ENCODE peak calls at places on chromosomes 13 and 19, in eight cellular contexts. E is naive thymus-derived CD4-positive, alpha-beta T cell; P is thyroid gland; T is body of pancreas; D is endothelial cell of umbilical vein; R is fibroblast of lung; N is endodermal cell; M is cardiac muscle cell. H is an unnamed sample. For H3K27me3 and H3K9me3, the result is how much of the 10 kb centered on the place peaks cover.

GRCh38 chr13:96925466-96925865 is 68.8 kb downstream of the OXGR1 start:
- DNase-seq in D (no peak), M (no peak), P (no peak), T (no peak), E (no peak), R (no peak), N (no peak), H (no peak)

GRCh38 chr19:35063940-35064818 is 22.7 kb downstream of the HPN start:
- DNase-seq in D (peak), P (no peak), R (peak), T (peak), E (no peak), M (no peak), N (no peak), H (no peak)

GRCh38 chr13:34678154-34678553 is 263.9 kb upstream of the NBEA start:
- DNase-seq in T (no peak), D (peak), P (no peak), M (no peak), N (no peak), E (no peak), R (peak), H (no peak)

GRCh38 chr13:62038214-62038613 is 622.6 kb upstream of the PCDH20 start:
- DNase-seq in E (no peak), P (no peak), T (no peak), M (no peak), R (peak), D (no peak), N (no peak), H (no peak)

GRCh38 chr19:46944918-46945628 is 74.6 kb upstream of the NPAS1 start:
- DNase-seq in M (peak), P (peak), R (peak), N (peak), D (peak), E (no peak), T (peak), H (peak)

GRCh38 chr13:99057310-99057975 is 79.6 kb upstream of the DOCK9 start:
- DNase-seq in P (no peak), M (no peak), D (no peak), T (no peak), E (no peak), R (no peak), N (no peak), H (no peak)

GRCh38 chr13:49586717-49587116 is 1.4 kb upstream of the RCBTB1 start:
- DNase-seq in E (no peak), T (no peak), D (no peak), R (no peak), M (no peak), N (no peak), P (no peak), H (no peak)

GRCh38 chr13:44648392-44649117 is 72.4 kb upstream of the TSC22D1 start:
- DNase-seq in E (peak), P (no peak), R (no peak), N (no peak), D (peak), M (no peak), T (peak), H (no peak)

GRCh38 chr13:110017379-110017778 is 231.0 kb upstream of the IRS2 start:
- DNase-seq in P (no peak), N (peak), R (peak), D (no peak), E (no peak), M (no peak), T (peak), H (no peak)

GRCh38 chr13:51733656-51734334 is 70.2 kb downstream of the DHRS12 start:
- DNase-seq in M (peak), P (no peak), R (no peak), E (no peak), N (no peak), T (peak), D (no peak), H (no peak)

GRCh38 chr19:37778613-37779138 is 710 bp downstream of the ZNF573 start:
- DNase-seq in T (no peak), N (peak), R (peak), D (no peak), E (no peak), M (peak), P (no peak), H (no peak)

GRCh38 chr13:85366759-85367417 is 432.3 kb downstream of the SLITRK6 start:
- DNase-seq in T (no peak), R (peak), P (no peak), N (no peak), E (no peak), D (no peak), M (no peak), H (no peak)

GRCh38 chr19:51135004-51135403 is 7.1 kb upstream of the SIGLEC7 start:
- DNase-seq in M (no peak), T (no peak), N (no peak), E (no peak), D (no peak), P (no peak), R (no peak), H (no peak)

GRCh38 chr13:101529419-101529818 is 76.9 kb downstream of the ITGBL1 start:
- DNase-seq in T (no peak), P (no peak), N (no peak), M (no peak), R (peak), E (no peak), D (no peak), H (no peak)

GRCh38 chr19:55647732-55648656 is at the start of gene CCDC106:
- DNase-seq in D (peak), N (peak), R (peak), P (peak), E (peak), M (peak), T (peak), H (peak)

GRCh38 chr13:101144808-101145419 is 271.4 kb downstream of the NALCN start:
- DNase-seq in T (no peak), D (peak), R (peak), M (peak), P (no peak), E (peak), N (no peak), H (no peak)

GRCh38 chr13:32650705-32651311 is 64.6 kb downstream of the PDS5B start:
- DNase-seq in R (peak), M (peak), P (peak), E (peak), T (peak), D (peak), N (peak), H (peak)

GRCh38 chr19:46620716-46621115 is 4.2 kb downstream of the PTGIR start:
- DNase-seq in M (no peak), P (no peak), T (no peak), R (peak), N (no peak), D (no peak), E (no peak), H (no peak)

GRCh38 chr19:5697890-5698634 is 8.0 kb downstream of the RPL36 start:
- DNase-seq in E (no peak), R (no peak), T (no peak), N (peak), P (no peak), M (no peak), D (no peak), H (no peak)

GRCh38 chr13:100707818-100708740 is 33.5 kb upstream of the TMTC4 start:
- DNase-seq in R (peak), T (no peak), N (no peak), D (no peak), E (no peak), M (no peak), P (no peak), H (no peak)

GRCh38 chr19:1026189-1027019 is at the start of gene CNN2:
- DNase-seq in M (peak), R (peak), N (peak), P (peak), T (peak), D (peak), E (peak), H (peak)

GRCh38 chr19:45809643-45810159 is 5.4 kb downstream of the RSPH6A start:
- DNase-seq in T (no peak), E (no peak), N (peak), P (peak), R (peak), M (no peak), D (peak), H (no peak)

GRCh38 chr19:4913996-4914735 is 4.9 kb downstream of the UHRF1 start:
- DNase-seq in M (no peak), E (no peak), D (no peak), N (no peak), R (peak), P (no peak), T (no peak), H (no peak)

GRCh38 chr19:57233207-57233606 is 2.4 kb downstream of the AURKC start:
- DNase-seq in M (no peak), E (no peak), N (peak), D (no peak), R (no peak), T (no peak), P (no peak), H (no peak)

GRCh38 chr13:43061496-43062280 is 38.3 kb downstream of the DNAJC15 start:
- DNase-seq in T (no peak), M (no peak), E (no peak), N (no peak), R (no peak), P (no peak), D (no peak), H (no peak)

GRCh38 chr19:2747349-2747748 is 7.5 kb upstream of the SLC39A3 start:
- DNase-seq in R (no peak), M (no peak), T (no peak), D (no peak), N (no peak), P (no peak), E (no peak), H (no peak)

GRCh38 chr13:109156181-109156935 is 526.9 kb downstream of the MYO16 start:
- DNase-seq in P (peak), M (no peak), D (peak), T (no peak), R (peak), E (no peak), N (no peak), H (no peak)

GRCh38 chr19:10544242-10544752 is 593 bp downstream of the ATG4D start:
- DNase-seq in E (peak), M (no peak), R (no peak), P (peak), D (no peak), N (peak), T (peak), H (peak)

GRCh38 chr13:110971486-110971885 is 56.6 kb upstream of the ANKRD10 start:
- DNase-seq in T (no peak), E (no peak), P (no peak), R (no peak), D (no peak), M (no peak), N (no peak), H (no peak)

GRCh38 chr13:19601749-19602725 is 31.4 kb upstream of the MPHOSPH8 start:
- DNase-seq in N (peak), T (peak), M (peak), D (peak), R (peak), E (peak), P (peak), H (peak)

GRCh38 chr13:97372929-97373328 is 61.0 kb upstream of the RAP2A start:
- DNase-seq in M (no peak), R (no peak), N (no peak), T (no peak), D (no peak), P (peak), E (no peak), H (no peak)

GRCh38 chr13:73259061-73259908 is 200.5 kb downstream of the KLF5 start:
- DNase-seq in D (no peak), T (no peak), E (no peak), P (no peak), R (peak), M (no peak), N (peak), H (no peak)

GRCh38 chr13:76754414-76754813 is 131.8 kb downstream of the KCTD12 start:
- DNase-seq in T (peak), P (no peak), D (peak), R (peak), M (peak), E (no peak), N (no peak), H (no peak)

GRCh38 chr13:99217461-99218101 is 16.9 kb downstream of the UBAC2 start:
- DNase-seq in D (no peak), P (no peak), E (no peak), R (no peak), N (no peak), M (no peak), T (peak), H (no peak)

GRCh38 chr13:38871275-38871674 is 119.4 kb downstream of the STOML3 start:
- DNase-seq in N (no peak), P (no peak), M (peak), E (no peak), T (no peak), R (no peak), D (no peak), H (no peak)

GRCh38 chr13:95300625-95301134 is 571 bp downstream of the ABCC4 start:
- DNase-seq in M (peak), R (peak), P (peak), T (peak), N (peak), D (peak), E (peak), H (peak)

GRCh38 chr13:112893570-112894422 is 75.2 kb upstream of the MCF2L start:
- DNase-seq in P (peak), D (peak), M (peak), N (peak), T (peak), E (peak), R (no peak), H (peak)
- H3K27me3 ChIP-seq in P (under half), D (under half), M (under half), N (under half), T (under half), E (under half), R (under half), H (under half)

DNA sequence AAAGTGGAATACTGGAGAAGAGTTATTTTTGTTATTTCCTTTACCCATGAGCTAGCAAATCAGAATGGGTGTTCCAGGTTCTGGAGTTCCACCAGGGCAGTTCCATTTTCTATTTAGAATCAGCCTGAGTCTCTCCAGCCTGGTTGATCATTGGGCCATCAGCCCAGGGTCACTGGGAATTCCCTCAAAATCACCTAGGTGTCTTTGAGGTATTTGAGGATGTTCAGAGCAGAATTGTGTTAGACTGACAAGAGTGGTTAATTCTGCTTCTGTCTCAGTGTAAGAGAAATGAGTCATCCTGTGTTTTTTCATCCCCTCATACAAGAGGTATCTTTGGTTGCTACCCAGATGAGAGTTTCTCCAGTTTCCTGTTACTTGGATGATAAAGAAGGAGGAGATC is 11.7 kb downstream of the ZNF66 start:
- DNase-seq in T (no peak), P (no peak), E (no peak), N (no peak), M (no peak), D (no peak), R (peak), H (no peak)
- H3K9me3 ChIP-seq in T (under half), P (under half), E (under half), N (under half), M (under half), D (under half), R (under half), H (under half)

DNA sequence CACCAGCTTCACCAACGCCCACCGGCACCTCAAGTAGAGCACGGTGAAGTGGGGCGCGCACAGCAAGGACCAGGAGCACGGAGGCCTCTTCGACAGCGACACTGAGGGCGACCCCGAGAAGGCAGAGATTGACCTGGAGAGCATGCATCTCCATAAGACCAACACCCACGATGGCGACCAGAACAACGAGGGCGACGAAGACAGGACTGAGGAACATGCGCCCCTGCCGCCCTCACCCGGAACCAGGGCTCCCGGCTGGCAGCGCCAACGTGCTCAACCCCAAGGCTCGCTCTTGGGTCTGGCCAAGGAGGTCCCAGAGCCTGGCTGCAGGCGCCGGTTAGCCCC is 18.5 kb upstream of the RNF17 start:
- DNase-seq in T (no peak), M (no peak), E (no peak), D (no peak), R (no peak), P (no peak), N (no peak), H (no peak)
- H3K27me3 ChIP-seq in T (under half), M (half or more), E (under half), D (under half), R (under half), P (under half), N (half or more), H (under half)

GRCh38 chr19:52535831-52536800 is 8.6 kb downstream of the ZNF808 start:
- DNase-seq in P (peak), E (peak), R (peak), D (peak), M (peak), N (peak), T (peak), H (peak)
- H3K9me3 ChIP-seq in P (under half), E (under half), R (under half), D (under half), M (under half), N (under half), T (under half), H (under half)

GRCh38 chr19:31354919-31355318 is 5.7 kb upstream of the TSHZ3 start:
- DNase-seq in D (no peak), M (no peak), P (no peak), T (no peak), N (peak), R (no peak), E (no peak), H (no peak)
- H3K27me3 ChIP-seq in D (half or more), M (half or more), P (under half), T (under half), N (half or more), R (under half), E (under half), H (under half)

GRCh38 chr19:44344255-44344654 is 12.2 kb downstream of the ZNF112 start:
- DNase-seq in E (no peak), R (no peak), T (no peak), M (no peak), N (no peak), D (no peak), P (no peak), H (no peak)
- H3K9me3 ChIP-seq in E (under half), R (under half), T (under half), M (under half), N (under half), D (under half), P (under half), H (under half)

GRCh38 chr19:17645339-17645963 is 42.7 kb downstream of the UNC13A start:
- DNase-seq in P (no peak), N (no peak), D (no peak), R (no peak), M (no peak), E (no peak), T (no peak), H (no peak)
- H3K27me3 ChIP-seq in P (under half), N (under half), D (under half), R (under half), M (under half), E (under half), T (under half), H (under half)